ENCODE peak calls at places on chromosomes 5 and 9, in four cellular contexts. F is K562, G is GM12878, S is GM12891. C is an unnamed sample.

GRCh38 chr9:131398204-131398603 is 4.3 kb downstream of the PRRC2B start:
- DNase-seq in F (peak; percentile 16), G (peak; percentile 64), S (peak; percentile 39), C (peak; percentile 89)

GRCh38 chr5:147805030-147805454 is 22.5 kb upstream of the JAKMIP2 start:
- DNase-seq in G (no peak), S (no peak), F (no peak), C (peak; percentile 90)

GRCh38 chr9:129666575-129666974 is 1.1 kb downstream of the PRRX2 start:
- DNase-seq in S (no peak), G (no peak), F (no peak), C (no peak)

GRCh38 chr5:138336952-138337684 is 948 bp upstream of the FAM53C start:
- DNase-seq in S (no peak), F (peak; percentile 94), G (no peak), C (peak; percentile 75)

GRCh38 chr9:135308809-135309762 is 170.5 kb upstream of the PPP1R26 start:
- DNase-seq in G (no peak), S (no peak), F (no peak), C (no peak)

GRCh38 chr5:127957183-127957582 is 126.4 kb upstream of the SLC12A2 start:
- DNase-seq in F (no peak), S (no peak), G (no peak), C (no peak)

GRCh38 chr9:29775491-29775890 is 2202.2 kb upstream of the C9orf72 start:
- DNase-seq in G (no peak), F (no peak), S (no peak), C (no peak)

GRCh38 chr5:174311531-174312269 is 266.2 kb downstream of the NSG2 start:
- DNase-seq in G (no peak), F (peak; percentile 74), S (peak; percentile 90), C (peak; percentile 13)

GRCh38 chr9:89923174-89923573 is 318.4 kb downstream of the GADD45G start:
- DNase-seq in S (no peak), G (no peak), F (no peak), C (no peak)

GRCh38 chr9:37468620-37469019 is 3.4 kb upstream of the ZBTB5 start:
- DNase-seq in S (no peak), G (no peak), F (no peak), C (no peak)

GRCh38 chr5:138068742-138069375 is 15.0 kb upstream of the WNT8A start:
- DNase-seq in S (peak; percentile 58), F (peak; percentile 76), G (peak; percentile 28), C (peak; percentile 20)

GRCh38 chr9:26181836-26182235 is 503.6 kb upstream of the TUSC1 start:
- DNase-seq in G (no peak), F (no peak), S (no peak), C (no peak)

GRCh38 chr5:41650131-41650530 is 139.7 kb upstream of the PLCXD3 start:
- DNase-seq in G (no peak), F (no peak), S (no peak), C (no peak)

GRCh38 chr9:130921923-130922662 is 17.0 kb downstream of the FIBCD1 start:
- DNase-seq in G (no peak), S (no peak), F (no peak), C (no peak)

GRCh38 chr5:180250329-180250728 is 41.3 kb upstream of the RASGEF1C start:
- DNase-seq in G (no peak), S (no peak), F (no peak), C (no peak)

GRCh38 chr9:115746496-115746895 is 407.1 kb upstream of the PAPPA start:
- DNase-seq in F (no peak), S (no peak), G (no peak), C (no peak)

GRCh38 chr5:134837530-134838181 is 8.1 kb upstream of the C5orf24 start:
- DNase-seq in S (no peak), G (no peak), F (no peak), C (no peak)

GRCh38 chr5:148541054-148541835 is 113.1 kb downstream of the HTR4 start:
- DNase-seq in F (no peak), G (no peak), S (no peak), C (no peak)

GRCh38 chr5:151357792-151358191 is 10.4 kb upstream of the SLC36A2 start:
- DNase-seq in S (no peak), F (no peak), G (no peak), C (peak; percentile 45)

GRCh38 chr5:43179836-43180235 is 12.2 kb upstream of the NIM1K start:
- DNase-seq in F (no peak), S (no peak), G (no peak), C (no peak)

GRCh38 chr9:133939845-133940244 is 52.3 kb downstream of the VAV2 start:
- DNase-seq in G (no peak), S (no peak), F (no peak), C (no peak)

GRCh38 chr5:146068136-146068717 is 37.1 kb downstream of the PLAC8L1 start:
- DNase-seq in F (no peak), S (no peak), G (no peak), C (no peak)

GRCh38 chr9:111961011-111961410 is 64.4 kb downstream of the UGCG start:
- DNase-seq in F (no peak), G (no peak), S (no peak), C (no peak)

GRCh38 chr5:80181618-80182211 is 74.1 kb downstream of the SERINC5 start:
- DNase-seq in S (no peak), F (no peak), G (no peak), C (peak; percentile 65)

GRCh38 chr5:136235316-136235715 is 42.4 kb upstream of the SMIM32 start:
- DNase-seq in G (no peak), S (no peak), F (no peak), C (no peak)

GRCh38 chr5:61401726-61402125 is 69.7 kb downstream of the ZSWIM6 start:
- DNase-seq in S (no peak), G (no peak), F (peak; percentile 21), C (no peak)

DNA sequence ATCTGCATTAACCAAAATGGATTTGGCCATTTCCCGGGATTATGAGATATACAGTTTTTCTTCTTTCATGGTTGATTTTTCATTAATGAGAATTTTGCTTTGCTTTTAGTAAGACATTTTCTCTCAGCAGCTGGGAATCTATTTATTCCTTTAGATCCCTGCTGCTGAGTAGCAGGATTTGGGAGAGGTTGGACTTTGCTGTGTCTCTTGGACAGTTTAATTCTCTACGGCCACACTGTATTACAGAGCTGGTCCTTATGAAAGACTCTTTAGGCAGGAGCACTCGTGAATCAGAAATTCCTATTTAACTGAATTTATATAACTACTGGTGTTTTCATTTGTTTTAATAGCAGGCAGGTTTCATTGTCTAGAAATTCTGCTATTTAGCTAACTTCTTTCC is 1.6 kb downstream of the UNC13B start:
- DNase-seq in G (no peak), F (no peak), S (no peak), C (no peak)
- TF ChIP-seq SPI1 in G (no peak), F (no peak), S (no peak), C (no peak)

GRCh38 chr5:87116821-87117512 is 150.7 kb upstream of the RASA1 start:
- DNase-seq in G (peak; percentile 89), S (peak; percentile 17), F (peak; percentile 26), C (no peak)

GRCh38 chr5:87110721-87111120 is 157.0 kb upstream of the RASA1 start:
- DNase-seq in G (no peak), F (no peak), S (no peak), C (no peak)

GRCh38 chr5:87114631-87115030 is 153.1 kb upstream of the RASA1 start:
- DNase-seq in F (no peak), G (no peak), S (no peak), C (no peak)

GRCh38 chr5:87115839-87116364 is 151.8 kb upstream of the RASA1 start:
- DNase-seq in F (peak; percentile 72), G (no peak), S (no peak), C (no peak)

DNA sequence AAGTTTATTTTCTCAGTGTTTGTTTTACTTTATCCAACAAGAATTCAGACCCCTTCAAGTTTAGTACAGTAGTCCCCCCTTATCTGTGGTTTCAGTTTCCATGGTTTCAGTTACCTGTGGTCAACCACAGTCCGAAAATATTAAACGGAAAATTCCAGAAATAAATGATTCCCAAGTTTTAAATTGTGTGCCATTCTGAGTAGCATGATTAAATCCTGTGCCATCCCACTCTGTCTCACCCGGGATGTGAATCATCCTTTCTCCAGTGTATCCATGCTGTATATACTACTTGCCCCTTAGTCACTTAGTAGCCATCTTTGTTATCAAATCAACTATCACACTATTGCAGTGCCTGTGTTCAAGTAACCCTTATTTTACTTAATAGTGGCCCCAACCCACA is 153.8 kb upstream of the RASA1 start:
- DNase-seq in S (no peak), G (no peak), F (no peak), C (no peak)
- TF ChIP-seq SPI1 in S (no peak), G (no peak), F (no peak), C (no peak)

GRCh38 chr9:7790819-7791182 is 8.8 kb downstream of the DMAC1 start:
- DNase-seq in G (no peak), F (no peak), S (no peak), C (no peak)

GRCh38 chr9:7791364-7791763 is 8.2 kb downstream of the DMAC1 start:
- DNase-seq in G (no peak), S (no peak), F (no peak), C (no peak)

GRCh38 chr9:7788772-7789171 is 10.8 kb downstream of the DMAC1 start:
- DNase-seq in G (no peak), F (no peak), S (no peak), C (no peak)

GRCh38 chr9:7794196-7794595 is 5.4 kb downstream of the DMAC1 start:
- DNase-seq in S (no peak), G (no peak), F (no peak), C (no peak)

DNA sequence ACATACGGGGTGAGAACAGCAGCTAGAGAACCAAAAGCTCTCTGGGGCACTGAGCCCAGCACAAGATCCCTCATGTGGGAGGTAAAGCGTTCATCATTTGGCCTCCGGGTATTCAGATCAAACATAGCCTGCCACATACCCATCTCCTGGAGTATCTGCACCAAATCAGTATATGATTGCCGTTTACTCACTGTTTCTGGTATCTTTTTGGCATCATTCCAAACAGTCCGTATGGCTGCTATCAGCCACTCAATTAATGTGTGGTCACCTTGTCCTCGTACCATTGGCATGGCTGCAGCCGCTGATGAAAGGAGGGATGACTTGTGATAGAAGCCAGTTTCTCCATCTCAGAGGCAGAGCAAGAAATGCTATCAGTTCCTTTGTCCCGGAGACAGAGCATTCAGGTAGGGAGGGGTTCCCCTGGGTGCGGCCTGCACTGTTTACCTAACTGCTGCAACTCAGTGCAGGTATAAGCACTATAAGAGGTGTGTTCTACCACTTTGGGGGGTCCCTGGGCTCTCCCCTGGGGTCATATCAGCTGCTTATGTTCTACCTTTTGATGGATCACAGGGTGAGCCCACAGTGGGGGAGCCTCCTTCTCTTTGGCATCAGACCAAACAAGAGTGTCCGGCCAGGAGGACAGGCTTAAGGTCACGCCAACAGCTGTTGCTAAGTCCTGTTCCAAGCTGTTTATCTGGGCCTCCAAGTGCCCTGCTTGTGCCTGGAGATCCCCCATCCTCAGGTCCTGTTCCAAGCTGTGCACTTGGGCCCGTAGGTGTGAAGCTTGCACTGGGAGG is 9.4 kb downstream of the DMAC1 start:
- DNase-seq in G (no peak), S (no peak), F (no peak), C (no peak)
- TF ChIP-seq SPI1 in G (no peak), S (no peak), F (no peak), C (no peak)

DNA sequence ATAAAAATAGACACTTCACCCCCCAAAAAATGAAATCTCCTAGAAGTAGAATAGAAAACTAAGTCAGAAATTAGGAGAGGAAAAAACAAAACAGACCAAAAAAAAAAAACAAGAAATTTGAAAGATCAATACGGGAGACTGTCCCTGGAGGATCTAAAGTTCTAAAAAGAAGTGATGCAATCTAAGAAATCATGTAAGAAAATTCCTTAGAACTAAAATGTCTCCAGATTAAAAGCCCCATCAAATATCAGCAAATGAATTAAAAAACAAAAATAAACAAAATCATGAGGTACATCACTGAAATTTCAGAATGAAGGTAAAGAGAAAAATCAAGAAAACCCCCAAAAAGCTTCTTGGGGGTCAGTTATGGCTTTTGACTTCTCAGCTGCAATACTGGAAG is 13.5 kb downstream of the FNIP1 start:
- DNase-seq in S (no peak), F (no peak), G (no peak), C (no peak)
- TF ChIP-seq SPI1 in S (no peak), F (no peak), G (no peak), C (no peak)